ENCODE peak calls at places on chromosomes 12 and 14, in seven cellular contexts. S is fibroblast of pulmonary artery, M is WERI-Rb-1, J is HFFc6, G is A673, C is dorsolateral prefrontal cortex, R is spleen. K is an unnamed sample.

GRCh38 chr12:16189849-16190248 is 87.6 kb downstream of the SLC15A5 start:
- DNase-seq in S (peak), M (peak), J (peak), G (peak), C (no peak), R (no peak), K (no peak)

GRCh38 chr12:8823565-8824300 is 1.3 kb downstream of the A2ML1 start:
- DNase-seq in S (peak), M (peak), J (peak), G (peak), C (no peak), R (no peak), K (no peak)

GRCh38 chr12:99281277-99281676 is 366.3 kb upstream of the GARIN6 start:
- DNase-seq in S (no peak), M (no peak), J (no peak), G (no peak), C (no peak), R (no peak), K (no peak)

GRCh38 chr14:31283568-31284252 is 76.1 kb upstream of the HECTD1 start:
- DNase-seq in S (no peak), M (no peak), J (no peak), G (no peak), C (no peak), R (no peak), K (no peak)

GRCh38 chr14:85618978-85619377 is 89.0 kb downstream of the FLRT2 start:
- DNase-seq in S (no peak), M (no peak), J (no peak), G (no peak), C (no peak), R (no peak), K (no peak)

GRCh38 chr12:78338054-78338785 is 507.5 kb downstream of the NAV3 start:
- DNase-seq in S (no peak), M (no peak), J (no peak), G (peak), C (no peak), R (no peak), K (no peak)

GRCh38 chr14:30272848-30273563 is 286.0 kb upstream of the G2E3 start:
- DNase-seq in S (no peak), M (no peak), J (no peak), G (peak), C (peak), R (no peak), K (no peak)

GRCh38 chr14:104702106-104702505 is 12.7 kb downstream of the INF2 start:
- DNase-seq in S (no peak), M (peak), J (no peak), G (no peak), C (no peak), R (no peak), K (no peak)

GRCh38 chr14:75442642-75443041 is 14.8 kb downstream of the JDP2 start:
- DNase-seq in S (peak), M (no peak), J (peak), G (no peak), C (no peak), R (no peak), K (no peak)

GRCh38 chr12:52120951-52121847 is 41.7 kb downstream of the SMIM41 start:
- DNase-seq in S (no peak), M (no peak), J (peak), G (no peak), C (no peak), R (peak), K (no peak)

GRCh38 chr14:29735459-29735858 is 192.2 kb downstream of the PRKD1 start:
- DNase-seq in S (no peak), M (no peak), J (no peak), G (no peak), C (no peak), R (no peak), K (no peak)

GRCh38 chr12:132514216-132514820 is 24.4 kb downstream of the FBRSL1 start:
- DNase-seq in S (no peak), M (no peak), J (no peak), G (no peak), C (no peak), R (no peak), K (no peak)

GRCh38 chr12:23803547-23803946 is 145.9 kb downstream of the SOX5 start:
- DNase-seq in S (no peak), M (no peak), J (no peak), G (peak), C (no peak), R (no peak), K (no peak)

GRCh38 chr12:70383484-70383883 is 17.4 kb downstream of the KCNMB4 start:
- DNase-seq in S (peak), M (no peak), J (no peak), G (no peak), C (no peak), R (no peak), K (no peak)

GRCh38 chr12:45415393-45415817 is 199.5 kb downstream of the ANO6 start:
- DNase-seq in S (peak), M (no peak), J (peak), G (peak), C (no peak), R (no peak), K (peak)

GRCh38 chr14:25001096-25001982 is 48.6 kb downstream of the STXBP6 start:
- DNase-seq in S (peak), M (no peak), J (peak), G (peak), C (no peak), R (no peak), K (no peak)

GRCh38 chr12:96720363-96720705 is 186.7 kb upstream of the NEDD1 start:
- DNase-seq in S (no peak), M (no peak), J (no peak), G (no peak), C (no peak), R (peak), K (no peak)

GRCh38 chr12:119182701-119183493 is 4.2 kb downstream of the HSPB8 start:
- DNase-seq in S (peak), M (no peak), J (no peak), G (no peak), C (no peak), R (no peak), K (no peak)

GRCh38 chr12:132030367-132031038 is 80.8 kb downstream of the EP400 start:
- DNase-seq in S (peak), M (no peak), J (peak), G (no peak), C (peak), R (no peak), K (no peak)

GRCh38 chr14:102570334-102570995 is 22.0 kb upstream of the RCOR1 start:
- DNase-seq in S (no peak), M (no peak), J (no peak), G (no peak), C (no peak), R (no peak), K (no peak)

GRCh38 chr14:102568115-102568614 is 24.3 kb upstream of the RCOR1 start:
- DNase-seq in S (no peak), M (no peak), J (no peak), G (no peak), C (no peak), R (no peak), K (no peak)

GRCh38 chr14:102565959-102566358 is 26.5 kb upstream of the RCOR1 start:
- DNase-seq in S (no peak), M (no peak), J (no peak), G (no peak), C (no peak), R (no peak), K (no peak)

GRCh38 chr14:102560436-102561261 is 31.8 kb upstream of the RCOR1 start:
- DNase-seq in S (no peak), M (no peak), J (no peak), G (no peak), C (no peak), R (no peak), K (no peak)

GRCh38 chr14:102565331-102565887 is 27.0 kb upstream of the RCOR1 start:
- DNase-seq in S (no peak), M (no peak), J (no peak), G (no peak), C (no peak), R (no peak), K (no peak)
- TF ChIP-seq CTCF in S (no peak), M (no peak), J (no peak), G (no peak), C (no peak), R (no peak), K (no peak)

GRCh38 chr12:127515941-127516340 is 751.0 kb upstream of the TMEM132C start:
- DNase-seq in S (no peak), M (no peak), J (peak), G (no peak), C (no peak), R (no peak), K (no peak)

GRCh38 chr12:127516467-127516866 is 750.5 kb upstream of the TMEM132C start:
- DNase-seq in S (peak), M (no peak), J (peak), G (no peak), C (no peak), R (no peak), K (no peak)

GRCh38 chr12:127519766-127520165 is 747.2 kb upstream of the TMEM132C start:
- DNase-seq in S (no peak), M (no peak), J (no peak), G (no peak), C (no peak), R (no peak), K (no peak)
- TF ChIP-seq CTCF in S (no peak), M (no peak), J (no peak), G (no peak), C (no peak), R (no peak), K (no peak)

GRCh38 chr14:100474176-100474575 is 113.0 kb downstream of the BEGAIN start:
- DNase-seq in S (no peak), M (no peak), J (no peak), G (no peak), C (no peak), R (no peak), K (no peak)
- TF ChIP-seq CTCF in S (no peak), M (no peak), J (no peak), G (no peak), C (no peak), R (no peak), K (no peak)

DNA sequence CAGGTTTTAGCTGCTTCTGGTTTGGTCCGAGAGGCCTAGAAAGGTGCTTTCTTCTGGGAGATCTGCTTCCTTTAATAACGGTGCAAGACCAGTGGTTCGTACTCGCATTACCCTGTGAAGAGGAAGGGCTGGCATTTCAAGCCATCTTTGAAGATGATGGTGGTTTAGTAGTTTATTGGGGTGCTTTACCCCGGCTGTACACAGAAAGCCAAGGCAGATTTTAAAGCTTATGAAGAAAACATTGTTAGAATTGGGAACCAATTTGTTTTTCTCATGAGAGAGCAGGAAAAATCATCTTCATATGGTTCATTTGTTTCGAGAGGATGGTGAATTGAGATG is 3.6 kb downstream of the CCND2 start:
- DNase-seq in S (no peak), M (no peak), J (no peak), G (no peak), C (no peak), R (no peak), K (no peak)
- TF ChIP-seq CTCF in S (no peak), M (no peak), J (peak), G (no peak), C (peak), R (peak), K (no peak)

GRCh38 chr14:87901196-87901595 is 91.8 kb downstream of the GALC start:
- DNase-seq in S (peak), M (no peak), J (no peak), G (no peak), C (no peak), R (no peak), K (no peak)

GRCh38 chr14:87899228-87899627 is 93.8 kb downstream of the GALC start:
- DNase-seq in S (no peak), M (no peak), J (no peak), G (no peak), C (no peak), R (no peak), K (no peak)

GRCh38 chr14:87898301-87898700 is 94.7 kb downstream of the GALC start:
- DNase-seq in S (no peak), M (no peak), J (no peak), G (no peak), C (no peak), R (no peak), K (no peak)

GRCh38 chr14:87894920-87895319 is 98.1 kb downstream of the GALC start:
- DNase-seq in S (no peak), M (no peak), J (no peak), G (no peak), C (no peak), R (no peak), K (no peak)

DNA sequence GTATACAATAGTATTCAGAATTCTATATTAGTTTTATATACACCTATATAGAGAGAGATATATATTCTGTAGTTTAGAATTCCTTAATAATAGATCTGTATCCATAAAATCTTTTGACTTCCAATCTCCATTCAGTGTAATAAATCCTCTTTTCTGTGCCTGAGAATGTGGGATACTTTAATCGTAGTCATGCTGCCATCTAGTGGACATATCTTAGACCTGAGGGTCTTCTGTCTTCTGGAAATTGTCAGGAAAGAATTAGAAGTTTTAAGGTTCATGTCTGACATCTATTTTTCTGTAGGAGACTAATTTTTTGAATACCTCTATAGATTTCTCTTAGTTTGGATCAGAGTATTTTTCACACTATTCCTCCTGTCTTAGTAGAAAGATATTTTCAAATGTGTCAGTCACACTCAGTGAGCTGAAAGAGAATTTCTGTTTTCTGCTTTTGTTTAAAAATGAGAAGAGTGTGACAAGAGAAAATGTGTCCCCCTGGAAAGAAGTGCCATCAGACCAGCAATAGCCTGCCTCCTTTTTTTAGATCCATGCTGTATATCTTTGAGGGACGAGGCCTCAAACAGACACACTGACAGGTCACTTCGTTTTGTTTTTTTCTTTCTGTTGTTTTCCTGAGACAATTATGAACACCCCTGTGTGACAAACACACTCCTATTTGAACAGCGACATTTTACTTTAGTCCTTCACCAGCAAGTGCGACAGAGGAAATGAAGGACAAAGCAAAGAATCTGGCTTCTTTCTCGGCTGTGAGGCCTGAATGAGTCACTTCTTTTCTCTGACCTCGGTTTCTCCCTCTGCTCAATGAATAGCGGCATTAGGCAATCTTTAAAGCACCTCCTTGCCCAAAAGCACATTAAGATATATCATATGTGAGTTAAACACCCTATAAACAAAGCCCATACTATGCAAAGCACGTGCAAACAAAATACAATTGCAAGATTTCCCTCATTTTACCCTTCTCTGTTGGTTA is 96.3 kb downstream of the GALC start:
- DNase-seq in S (peak), M (no peak), J (peak), G (peak), C (no peak), R (no peak), K (no peak)
- TF ChIP-seq CTCF in S (peak), M (peak), J (peak), G (peak), C (peak), R (peak), K (peak)

GRCh38 chr12:57549909-57550627 is at the start of gene KIF5A:
- DNase-seq in S (no peak), M (peak), J (no peak), G (peak), C (peak), R (peak), K (no peak)
- TF ChIP-seq CTCF in S (no peak), M (peak), J (peak), G (no peak), C (peak), R (peak), K (no peak)

GRCh38 chr12:62436164-62436503 is 30.5 kb upstream of the MON2 start:
- DNase-seq in S (no peak), M (no peak), J (no peak), G (no peak), C (no peak), R (peak), K (no peak)
- TF ChIP-seq CTCF in S (no peak), M (no peak), J (no peak), G (no peak), C (no peak), R (no peak), K (no peak)

K was measured in sigmoid colon.